ENCODE peak calls at places on chromosome X, in four cellular contexts. One of them, this sample, is unnamed.

GRCh38 chrX:7073336-7073735 is 74.2 kb upstream of the STS start:
- DNase-seq in PC-9: no peak
- DNase-seq in mucosa of descending colon: no peak
- DNase-seq in GM12865: no peak
- DNase-seq in this sample: no peak

GRCh38 chrX:103941201-103941975 is 21.0 kb upstream of the TMSB15B start:
- DNase-seq in PC-9: no peak
- DNase-seq in GM12865: peak; percentile 42
- DNase-seq in mucosa of descending colon: no peak
- DNase-seq in this sample: no peak

GRCh38 chrX:44580466-44580865 is 37.8 kb upstream of the FUNDC1 start:
- DNase-seq in GM12865: no peak
- DNase-seq in mucosa of descending colon: no peak
- DNase-seq in PC-9: peak; percentile 85
- DNase-seq in this sample: no peak

GRCh38 chrX:105706041-105706440 is 116.3 kb upstream of the NRK start:
- DNase-seq in mucosa of descending colon: no peak
- DNase-seq in PC-9: peak; percentile 36
- DNase-seq in GM12865: no peak
- DNase-seq in this sample: no peak

GRCh38 chrX:129701624-129702069 is 37.1 kb upstream of the XPNPEP2 start:
- DNase-seq in mucosa of descending colon: peak; percentile 60
- DNase-seq in PC-9: no peak
- DNase-seq in GM12865: no peak
- DNase-seq in this sample: no peak

GRCh38 chrX:48902135-48902534 is 4.4 kb downstream of the PQBP1 start:
- DNase-seq in PC-9: no peak
- DNase-seq in GM12865: no peak
- DNase-seq in mucosa of descending colon: no peak
- DNase-seq in this sample: no peak

GRCh38 chrX:71955530-71956120 is 45.0 kb downstream of the NHSL2 start:
- DNase-seq in mucosa of descending colon: no peak
- DNase-seq in PC-9: no peak
- DNase-seq in GM12865: no peak
- DNase-seq in this sample: no peak

GRCh38 chrX:107676559-107677378 is 48.5 kb downstream of the PRPS1 start:
- DNase-seq in PC-9: peak; percentile 93
- DNase-seq in GM12865: no peak
- DNase-seq in mucosa of descending colon: peak; percentile 89
- DNase-seq in this sample: peak; percentile 77

GRCh38 chrX:100076031-100076430 is 334.0 kb downstream of the PCDH19 start:
- DNase-seq in PC-9: no peak
- DNase-seq in mucosa of descending colon: no peak
- DNase-seq in GM12865: no peak
- DNase-seq in this sample: no peak

GRCh38 chrX:70998402-70999027 is 67.6 kb upstream of the SLC7A3 start:
- DNase-seq in PC-9: no peak
- DNase-seq in GM12865: peak; percentile 31
- DNase-seq in mucosa of descending colon: no peak
- DNase-seq in this sample: no peak

GRCh38 chrX:22069586-22069985 is 37.5 kb downstream of the PHEX start:
- DNase-seq in mucosa of descending colon: no peak
- DNase-seq in PC-9: no peak
- DNase-seq in GM12865: no peak
- DNase-seq in this sample: no peak

GRCh38 chrX:2145672-2146412 is 354.9 kb downstream of the DHRSX start:
- DNase-seq in PC-9: no peak
- DNase-seq in GM12865: no peak
- DNase-seq in mucosa of descending colon: no peak
- DNase-seq in this sample: no peak

GRCh38 chrX:72526534-72527508 is 45.8 kb downstream of the HDAC8 start:
- DNase-seq in PC-9: no peak
- DNase-seq in GM12865: peak; percentile 2
- DNase-seq in mucosa of descending colon: no peak
- DNase-seq in this sample: no peak

GRCh38 chrX:49912086-49912485 is 10.3 kb upstream of the CLCN5 start:
- DNase-seq in GM12865: no peak
- DNase-seq in mucosa of descending colon: no peak
- DNase-seq in PC-9: no peak
- DNase-seq in this sample: no peak

GRCh38 chrX:42540150-42540549 is 237.8 kb downstream of the PPP1R2C start:
- DNase-seq in PC-9: no peak
- DNase-seq in mucosa of descending colon: no peak
- DNase-seq in GM12865: no peak
- DNase-seq in this sample: no peak

GRCh38 chrX:1468250-1468772 is 15.6 kb upstream of the ASMTL start:
- DNase-seq in mucosa of descending colon: peak; percentile 80
- DNase-seq in GM12865: peak; percentile 78
- DNase-seq in PC-9: peak; percentile 71
- DNase-seq in this sample: peak; percentile 50

GRCh38 chrX:1466971-1467561 is 14.4 kb upstream of the ASMTL start:
- DNase-seq in mucosa of descending colon: peak; percentile 75
- DNase-seq in PC-9: no peak
- DNase-seq in GM12865: peak; percentile 86
- DNase-seq in this sample: peak; percentile 38

GRCh38 chrX:121011254-121011653 is 25.7 kb upstream of the CT47A1 start:
- DNase-seq in PC-9: no peak
- DNase-seq in mucosa of descending colon: no peak
- DNase-seq in GM12865: no peak
- DNase-seq in this sample: no peak

GRCh38 chrX:69309074-69309792 is 144.0 kb upstream of the PJA1 start:
- DNase-seq in PC-9: no peak
- DNase-seq in GM12865: no peak
- DNase-seq in mucosa of descending colon: no peak
- DNase-seq in this sample: no peak

GRCh38 chrX:154487518-154488290 is 1.3 kb upstream of the UBL4A start:
- DNase-seq in GM12865: no peak
- DNase-seq in mucosa of descending colon: no peak
- DNase-seq in PC-9: no peak
- DNase-seq in this sample: no peak

GRCh38 chrX:69027181-69028005 is 137.9 kb downstream of the PJA1 start:
- DNase-seq in mucosa of descending colon: no peak
- DNase-seq in PC-9: no peak
- DNase-seq in GM12865: peak; percentile 46
- DNase-seq in this sample: peak; percentile 47

DNA sequence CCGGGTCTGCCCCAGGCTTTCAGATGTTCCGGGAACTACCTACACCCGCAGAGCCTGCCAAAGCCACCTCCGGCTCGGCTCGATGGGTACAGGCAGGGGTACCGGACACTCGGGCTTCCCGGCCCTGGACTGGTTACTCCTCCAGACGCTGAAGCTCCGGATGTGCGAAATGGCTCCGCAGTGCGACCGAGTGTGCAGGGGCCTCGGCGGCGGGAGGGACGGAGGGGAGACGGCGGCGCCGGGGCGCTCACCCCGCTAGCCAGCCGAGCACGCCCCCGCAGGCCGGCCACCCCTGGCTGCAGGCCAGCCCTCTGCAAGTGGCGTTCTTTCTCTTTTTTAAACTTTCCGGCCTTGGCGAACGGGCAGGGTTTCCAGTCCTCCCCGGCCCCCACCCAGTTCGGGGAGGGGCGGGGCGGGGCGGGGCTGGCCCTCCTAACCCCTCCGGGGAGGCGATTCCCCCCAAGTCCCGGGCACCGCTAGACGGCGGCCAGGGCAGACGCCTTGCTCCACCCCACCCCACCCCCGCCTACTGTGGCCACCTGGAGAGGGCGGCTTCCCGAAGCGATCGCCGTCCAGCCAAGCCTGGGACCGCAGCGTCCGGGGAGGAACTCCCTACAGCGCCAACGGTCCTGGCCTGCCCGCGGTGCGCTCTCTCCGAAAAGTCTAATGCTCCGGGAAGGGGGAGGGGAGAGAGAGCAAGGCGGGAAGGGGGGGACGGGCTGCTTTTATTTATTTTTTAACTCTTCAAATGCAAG is 7.5 kb downstream of the BCOR start:
- DNase-seq in mucosa of descending colon: peak; percentile 64
- DNase-seq in GM12865: no peak
- DNase-seq in PC-9: no peak
- DNase-seq in this sample: peak; percentile 57
- H3K4me3 ChIP-seq in mucosa of descending colon: no peak overlapping the region
- H3K4me3 ChIP-seq in GM12865: no peak overlapping the region
- H3K4me3 ChIP-seq in PC-9: no peak overlapping the region
- H3K4me3 ChIP-seq in this sample: peak overlapping the region; percentile 41

DNA sequence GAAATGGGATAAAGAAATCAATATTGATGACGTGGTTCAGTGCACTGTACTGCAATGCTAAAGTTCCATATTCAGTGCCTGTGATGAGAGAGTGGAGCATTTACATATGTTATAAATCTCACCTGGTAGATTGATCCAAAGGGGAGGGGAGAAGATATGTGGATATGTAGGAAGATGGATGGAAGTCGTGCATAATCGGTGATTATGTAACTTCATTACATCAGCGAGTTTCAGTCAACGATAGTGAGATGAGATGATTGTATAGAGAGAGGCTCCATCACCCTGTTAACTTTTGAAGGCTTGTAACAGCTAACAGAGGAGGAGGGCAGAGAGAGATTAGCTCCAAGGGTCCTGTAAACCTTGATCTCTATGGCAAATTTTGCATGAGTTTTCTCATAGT is 1.8 kb downstream of the IL1RAPL1 start:
- DNase-seq in GM12865: no peak
- DNase-seq in PC-9: no peak
- DNase-seq in mucosa of descending colon: no peak
- DNase-seq in this sample: no peak
- H3K4me3 ChIP-seq in GM12865: no peak overlapping the region
- H3K4me3 ChIP-seq in PC-9: no peak overlapping the region
- H3K4me3 ChIP-seq in mucosa of descending colon: no peak overlapping the region
- H3K4me3 ChIP-seq in this sample: peak overlapping the region; percentile 26

GRCh38 chrX:115968436-115969252 is 201.9 kb upstream of the AGTR2 start:
- DNase-seq in mucosa of descending colon: peak; percentile 65
- DNase-seq in GM12865: no peak
- DNase-seq in PC-9: peak; percentile 68
- DNase-seq in this sample: no peak
- H3K4me3 ChIP-seq in mucosa of descending colon: peak overlapping the region; percentile 30
- H3K4me3 ChIP-seq in GM12865: peak overlapping the region; percentile 40
- H3K4me3 ChIP-seq in PC-9: peak overlapping the region; percentile 64
- H3K4me3 ChIP-seq in this sample: peak overlapping the region; percentile 57

GRCh38 chrX:112837531-112837930 is 3.1 kb downstream of the AMOT start:
- DNase-seq in GM12865: no peak
- DNase-seq in mucosa of descending colon: no peak
- DNase-seq in PC-9: no peak
- DNase-seq in this sample: no peak
- H3K4me3 ChIP-seq in GM12865: no peak overlapping the region
- H3K4me3 ChIP-seq in mucosa of descending colon: no peak overlapping the region
- H3K4me3 ChIP-seq in PC-9: no peak overlapping the region
- H3K4me3 ChIP-seq in this sample: no peak overlapping the region

DNA sequence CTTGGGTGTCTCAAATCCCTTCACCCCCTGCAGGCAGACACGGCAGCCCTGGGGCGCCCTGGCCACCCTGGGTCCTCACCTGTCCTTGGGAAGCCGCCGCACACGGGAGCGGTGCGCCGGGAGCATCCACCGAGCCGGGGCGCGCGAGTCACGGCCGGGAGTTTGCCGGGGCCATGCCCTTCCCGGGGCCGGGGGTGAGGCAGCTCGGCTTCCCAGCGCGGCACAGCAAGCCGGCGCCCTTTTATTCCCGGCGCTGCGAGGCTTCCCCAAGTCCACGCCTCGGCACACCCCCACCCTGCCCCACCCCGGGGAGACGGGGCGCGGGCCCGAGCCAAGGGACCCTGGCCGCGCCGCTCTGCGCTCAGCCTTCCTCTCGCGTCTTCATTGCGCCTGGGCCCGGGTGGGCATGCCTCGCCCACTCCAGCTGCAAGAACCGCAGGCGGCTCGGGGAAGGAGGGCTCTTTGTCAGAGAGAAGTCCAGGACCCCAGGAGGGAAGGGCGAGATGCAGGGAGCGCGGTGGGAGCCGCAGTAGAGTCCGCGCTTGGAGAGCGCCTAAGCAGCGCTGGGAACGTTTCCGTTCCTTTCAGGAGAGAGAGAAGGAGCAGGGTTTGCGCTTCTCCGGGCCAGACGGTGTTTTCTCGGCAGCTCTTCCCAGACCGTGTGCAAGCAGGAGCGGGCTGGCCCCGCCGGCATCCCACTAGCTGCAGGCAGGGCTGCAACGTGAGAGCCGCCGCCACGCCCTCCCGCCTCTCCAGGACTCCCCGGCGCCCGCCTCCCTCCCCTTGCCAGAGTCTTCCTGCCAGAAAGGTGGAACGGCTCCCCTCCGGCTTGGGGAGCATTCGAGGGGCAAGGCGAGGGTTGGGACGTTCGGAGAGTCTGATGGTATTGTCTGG is at the start of gene MXRA5:
- DNase-seq in PC-9: no peak
- DNase-seq in mucosa of descending colon: no peak
- DNase-seq in GM12865: no peak
- DNase-seq in this sample: no peak
- H3K4me3 ChIP-seq in PC-9: no peak within 1 kb of the TSS
- H3K4me3 ChIP-seq in mucosa of descending colon: no peak within 1 kb of the TSS
- H3K4me3 ChIP-seq in GM12865: no peak within 1 kb of the TSS
- H3K4me3 ChIP-seq in this sample: peak within 1 kb of the TSS; percentile 43

DNA sequence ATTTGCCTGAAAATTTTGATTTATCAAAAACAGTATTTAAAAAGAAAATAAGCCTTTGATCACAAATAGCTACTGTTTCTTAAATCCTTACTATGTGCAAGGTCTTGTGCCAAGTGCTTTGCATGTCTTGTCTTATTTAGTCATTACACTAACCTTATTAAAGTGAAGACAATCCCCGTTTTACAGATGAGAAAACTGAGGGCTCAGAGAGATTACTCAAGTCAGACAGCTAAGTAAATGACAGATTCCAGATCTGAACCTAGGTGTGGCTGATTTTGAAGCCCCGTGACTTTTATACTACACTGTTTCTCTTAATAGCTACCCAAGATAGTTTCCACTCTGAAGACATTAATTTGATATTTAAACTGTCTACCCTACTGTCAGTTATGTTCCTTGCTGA is 38.2 kb downstream of the AFF2 start:
- DNase-seq in PC-9: no peak
- DNase-seq in mucosa of descending colon: no peak
- DNase-seq in GM12865: no peak
- DNase-seq in this sample: no peak
- H3K4me3 ChIP-seq in PC-9: no peak overlapping the region
- H3K4me3 ChIP-seq in mucosa of descending colon: no peak overlapping the region
- H3K4me3 ChIP-seq in GM12865: no peak overlapping the region
- H3K4me3 ChIP-seq in this sample: no peak overlapping the region

DNA sequence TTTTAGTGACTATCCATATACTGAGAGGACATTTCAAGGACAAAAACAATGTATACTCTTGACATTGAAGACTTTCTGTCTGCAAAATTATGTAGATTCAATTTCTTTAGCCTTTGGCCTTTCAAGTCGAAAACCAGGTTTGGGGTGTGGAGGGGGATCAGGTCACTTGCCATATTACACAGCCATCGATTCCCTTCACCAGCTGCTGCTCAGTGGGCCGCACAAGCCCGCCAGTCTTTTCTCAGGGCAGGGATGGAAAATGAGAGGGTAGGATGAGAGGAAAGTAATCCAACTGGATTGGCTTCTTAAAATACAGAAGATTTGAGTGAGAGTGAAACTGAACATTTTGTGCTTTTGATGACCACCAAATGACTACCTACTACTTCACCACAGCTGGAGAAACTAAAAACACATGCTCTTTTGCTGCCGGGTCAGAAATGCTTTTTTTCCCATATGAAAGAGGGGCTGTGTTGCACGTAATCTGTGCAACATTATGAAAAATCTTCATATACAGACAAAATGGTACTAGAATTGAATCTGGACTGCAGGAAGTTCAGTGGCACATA is 51.4 kb downstream of the FHL1 start:
- DNase-seq in PC-9: no peak
- DNase-seq in mucosa of descending colon: no peak
- DNase-seq in GM12865: no peak
- DNase-seq in this sample: no peak
- H3K4me3 ChIP-seq in PC-9: no peak overlapping the region
- H3K4me3 ChIP-seq in mucosa of descending colon: no peak overlapping the region
- H3K4me3 ChIP-seq in GM12865: no peak overlapping the region
- H3K4me3 ChIP-seq in this sample: peak overlapping the region; percentile 25